ENCODE peak calls at places on chromosomes 12 and 14, in six cellular contexts. N, V, U, P, Z and F are unnamed samples.

GRCh38 chr12:75227132-75227531 is 17.5 kb upstream of the KCNC2 start:
- DNase-seq in N (no peak), V (no peak), U (no peak), P (no peak), Z (no peak), F (no peak)

GRCh38 chr14:76961631-76962302 is 66.7 kb downstream of the IRF2BPL start:
- DNase-seq in N (peak; percentile 63), V (no peak), U (no peak), P (peak; percentile 93), Z (peak; percentile 90), F (peak; percentile 79)

GRCh38 chr12:24864796-24865125 is 84.1 kb downstream of the BCAT1 start:
- DNase-seq in N (no peak), V (no peak), U (no peak), P (no peak), Z (no peak), F (no peak)

GRCh38 chr14:34665785-34666425 is 36.0 kb upstream of the SNX6 start:
- DNase-seq in N (peak; percentile 42), V (no peak), U (peak; percentile 54), P (no peak), Z (no peak), F (peak; percentile 76)

GRCh38 chr12:24795699-24796385 is 153.1 kb downstream of the BCAT1 start:
- DNase-seq in N (no peak), V (no peak), U (no peak), P (no peak), Z (no peak), F (no peak)

GRCh38 chr12:12207746-12208145 is 59.1 kb downstream of the LRP6 start:
- DNase-seq in N (no peak), V (no peak), U (no peak), P (no peak), Z (no peak), F (no peak)

GRCh38 chr12:54993181-54993835 is 8.7 kb upstream of the TESPA1 start:
- DNase-seq in N (peak; percentile 40), V (no peak), U (peak; percentile 2), P (peak; percentile 49), Z (no peak), F (peak; percentile 63)

GRCh38 chr12:56476143-56476542 is 7.8 kb downstream of the SPRYD4 start:
- DNase-seq in N (no peak), V (no peak), U (no peak), P (no peak), Z (no peak), F (no peak)

GRCh38 chr14:29724991-29725390 is 202.7 kb downstream of the PRKD1 start:
- DNase-seq in N (no peak), V (no peak), U (no peak), P (no peak), Z (no peak), F (no peak)

GRCh38 chr14:23468704-23469126 is 788 bp upstream of the NGDN start:
- DNase-seq in N (no peak), V (no peak), U (no peak), P (no peak), Z (no peak), F (no peak)

GRCh38 chr12:91620949-91621348 is 438.3 kb upstream of the DCN start:
- DNase-seq in N (no peak), V (no peak), U (no peak), P (no peak), Z (no peak), F (no peak)

GRCh38 chr12:62959745-62960144 is 24.8 kb upstream of the PPM1H start:
- DNase-seq in N (no peak), V (no peak), U (no peak), P (no peak), Z (no peak), F (no peak)

GRCh38 chr12:107122452-107122958 is 29.2 kb upstream of the CRY1 start:
- DNase-seq in N (no peak), V (no peak), U (no peak), P (no peak), Z (no peak), F (no peak)

GRCh38 chr12:26691234-26691970 is 141.6 kb downstream of the ITPR2 start:
- DNase-seq in N (peak; percentile 45), V (no peak), U (peak; percentile 82), P (no peak), Z (no peak), F (peak; percentile 64)

GRCh38 chr12:96770239-96770780 is 136.7 kb upstream of the NEDD1 start:
- DNase-seq in N (no peak), V (no peak), U (no peak), P (no peak), Z (no peak), F (no peak)

GRCh38 chr12:65685514-65685913 is 138.8 kb upstream of the HMGA2 start:
- DNase-seq in N (no peak), V (no peak), U (no peak), P (no peak), Z (no peak), F (no peak)

GRCh38 chr12:57479376-57480115 is at the start of gene ARHGAP9:
- DNase-seq in N (no peak), V (no peak), U (no peak), P (peak; percentile 56), Z (peak; percentile 22), F (no peak)

GRCh38 chr12:6275609-6276246 is 34.8 kb upstream of the PLEKHG6 start:
- DNase-seq in N (no peak), V (no peak), U (no peak), P (no peak), Z (no peak), F (no peak)

GRCh38 chr12:132429122-132429931 is 60.6 kb upstream of the FBRSL1 start:
- DNase-seq in N (peak; percentile 54), V (no peak), U (no peak), P (no peak), Z (no peak), F (no peak)

GRCh38 chr14:84937044-84937443 is 592.9 kb upstream of the FLRT2 start:
- DNase-seq in N (no peak), V (no peak), U (no peak), P (no peak), Z (no peak), F (no peak)

GRCh38 chr14:89417469-89418225 is 614 bp upstream of the FOXN3 start:
- DNase-seq in N (no peak), V (no peak), U (no peak), P (peak; percentile 38), Z (peak; percentile 53), F (peak; percentile 77)

GRCh38 chr14:32080001-32080510 is 3.0 kb downstream of the ARHGAP5 start:
- DNase-seq in N (no peak), V (no peak), U (no peak), P (no peak), Z (no peak), F (no peak)

GRCh38 chr12:52636189-52636588 is 15.8 kb downstream of the KRT2 start:
- DNase-seq in N (no peak), V (no peak), U (no peak), P (no peak), Z (no peak), F (no peak)

GRCh38 chr12:76685246-76685678 is 78.7 kb upstream of the ZDHHC17 start:
- DNase-seq in N (no peak), V (no peak), U (no peak), P (no peak), Z (no peak), F (no peak)

GRCh38 chr12:24778486-24779304 is 170.2 kb downstream of the BCAT1 start:
- DNase-seq in N (no peak), V (no peak), U (no peak), P (no peak), Z (no peak), F (peak; percentile 5)

GRCh38 chr14:50396636-50397460 is at the start of gene CDKL1:
- DNase-seq in N (peak; percentile 35), V (no peak), U (no peak), P (peak; percentile 22), Z (peak; percentile 47), F (peak; percentile 43)

GRCh38 chr14:72892879-72893635 is 844 bp downstream of the DPF3 start:
- DNase-seq in N (peak; percentile 33), V (no peak), U (no peak), P (peak; percentile 14), Z (no peak), F (no peak)

GRCh38 chr14:56995010-56995409 is 184.7 kb upstream of the OTX2 start:
- DNase-seq in N (no peak), V (no peak), U (no peak), P (no peak), Z (no peak), F (peak; percentile 29)

GRCh38 chr12:1916396-1917171 is 1.9 kb downstream of the CACNA2D4 start:
- DNase-seq in N (no peak), V (no peak), U (no peak), P (no peak), Z (no peak), F (no peak)

GRCh38 chr12:104710940-104711725 is 247.0 kb downstream of the SLC41A2 start:
- DNase-seq in N (no peak), V (no peak), U (peak; percentile 82), P (no peak), Z (no peak), F (no peak)

GRCh38 chr12:118874698-118875548 is 106.4 kb upstream of the SRRM4 start:
- DNase-seq in N (no peak), V (no peak), U (no peak), P (no peak), Z (no peak), F (no peak)

GRCh38 chr12:81128930-81129554 is 51.2 kb downstream of the ACSS3 start:
- DNase-seq in N (peak; percentile 7), V (no peak), U (peak; percentile 17), P (no peak), Z (no peak), F (peak; percentile 7)

GRCh38 chr12:71057330-71057729 is 100.5 kb downstream of the TSPAN8 start:
- DNase-seq in N (no peak), V (no peak), U (no peak), P (no peak), Z (no peak), F (no peak)

GRCh38 chr12:11633968-11634367 is 15.5 kb upstream of the ETV6 start:
- DNase-seq in N (no peak), V (no peak), U (no peak), P (no peak), Z (no peak), F (no peak)

GRCh38 chr14:53126705-53127104 is 26.4 kb downstream of the DDHD1 start:
- DNase-seq in N (no peak), V (no peak), U (no peak), P (no peak), Z (no peak), F (no peak)

GRCh38 chr12:66962316-66962715 is 283.4 kb upstream of the GRIP1 start:
- DNase-seq in N (no peak), V (no peak), U (no peak), P (no peak), Z (no peak), F (no peak)

GRCh38 chr12:80941916-80942315 is 4.2 kb upstream of the LIN7A start:
- DNase-seq in N (no peak), V (no peak), U (no peak), P (no peak), Z (no peak), F (no peak)

GRCh38 chr12:48542300-48542928 is 17.0 kb downstream of the OR8S1 start:
- DNase-seq in N (peak; percentile 12), V (no peak), U (no peak), P (no peak), Z (peak; percentile 1), F (peak; percentile 59)